ENCODE peak calls at places on chromosomes 3 and 15, in seven cellular contexts. Y, J, L, V, P, O and X are unnamed samples.

GRCh38 chr3:141421639-141422319 is 53.5 kb downstream of the ZBTB38 start:
- DNase-seq in Y (no peak), J (no peak), L (no peak), V (no peak), P (no peak), O (no peak), X (no peak)

GRCh38 chr3:46946856-46947544 is 29.5 kb downstream of the CCDC12 start:
- DNase-seq in Y (no peak), J (peak; percentile 58), L (no peak), V (no peak), P (peak; percentile 66), O (no peak), X (no peak)

GRCh38 chr15:55290361-55291057 is 896 bp upstream of the RAB27A start:
- DNase-seq in Y (peak; percentile 75), J (peak; percentile 70), L (peak; percentile 93), V (peak; percentile 82), P (peak; percentile 78), O (peak; percentile 83), X (peak; percentile 19)

GRCh38 chr3:124774305-124774673 is 44.0 kb downstream of the UMPS start:
- DNase-seq in Y (no peak), J (no peak), L (peak; percentile 93), V (peak; percentile 50), P (peak; percentile 78), O (no peak), X (no peak)

GRCh38 chr3:151483488-151483887 is 22.6 kb upstream of the IGSF10 start:
- DNase-seq in Y (no peak), J (no peak), L (no peak), V (no peak), P (no peak), O (no peak), X (no peak)

GRCh38 chr3:146262711-146263110 is 11.8 kb upstream of the PLSCR4 start:
- DNase-seq in Y (no peak), J (no peak), L (no peak), V (no peak), P (no peak), O (no peak), X (no peak)

GRCh38 chr15:42077680-42078079 is 16.7 kb downstream of the PLA2G4D start:
- DNase-seq in Y (no peak), J (no peak), L (no peak), V (no peak), P (no peak), O (no peak), X (no peak)

GRCh38 chr3:116425126-116425525 is 20.2 kb downstream of the LSAMP start:
- DNase-seq in Y (no peak), J (no peak), L (no peak), V (no peak), P (no peak), O (no peak), X (no peak)

GRCh38 chr3:165837058-165837525 is at the start of gene BCHE:
- DNase-seq in Y (peak; percentile 33), J (no peak), L (peak; percentile 40), V (peak; percentile 20), P (peak; percentile 84), O (no peak), X (peak; percentile 11)

GRCh38 chr3:64187065-64187959 is 38.0 kb downstream of the PRICKLE2 start:
- DNase-seq in Y (no peak), J (no peak), L (no peak), V (peak; percentile 75), P (peak; percentile 94), O (no peak), X (no peak)

GRCh38 chr15:69305204-69305931 is 6.7 kb downstream of the PAQR5 start:
- DNase-seq in Y (no peak), J (no peak), L (peak; percentile 20), V (no peak), P (peak; percentile 89), O (no peak), X (no peak)

GRCh38 chr3:192433704-192434103 is 293.6 kb downstream of the FGF12 start:
- DNase-seq in Y (no peak), J (no peak), L (no peak), V (no peak), P (peak; percentile 79), O (no peak), X (no peak)

GRCh38 chr3:188979669-188980311 is 192.0 kb upstream of the TPRG1 start:
- DNase-seq in Y (no peak), J (no peak), L (peak; percentile 9), V (no peak), P (no peak), O (no peak), X (peak; percentile 100)

GRCh38 chr3:186669378-186670084 is 3.7 kb downstream of the HRG start:
- DNase-seq in Y (no peak), J (no peak), L (no peak), V (no peak), P (no peak), O (no peak), X (no peak)

GRCh38 chr15:70437882-70438331 is 325.5 kb downstream of the UACA start:
- DNase-seq in Y (no peak), J (no peak), L (no peak), V (no peak), P (no peak), O (no peak), X (no peak)

GRCh38 chr3:127059032-127059560 is 76.2 kb downstream of the PLXNA1 start:
- DNase-seq in Y (no peak), J (no peak), L (no peak), V (no peak), P (no peak), O (no peak), X (no peak)

GRCh38 chr3:13141991-13142412 is 68.8 kb upstream of the IQSEC1 start:
- DNase-seq in Y (peak; percentile 70), J (no peak), L (peak; percentile 92), V (no peak), P (peak; percentile 23), O (no peak), X (no peak)

GRCh38 chr15:40314723-40315276 is 7.1 kb upstream of the PLCB2 start:
- DNase-seq in Y (no peak), J (no peak), L (no peak), V (no peak), P (no peak), O (no peak), X (no peak)

GRCh38 chr3:42476225-42477160 is 25.9 kb upstream of the VIPR1 start:
- DNase-seq in Y (no peak), J (no peak), L (no peak), V (no peak), P (no peak), O (no peak), X (no peak)

GRCh38 chr15:101056366-101057334 is 137.5 kb downstream of the LRRK1 start:
- DNase-seq in Y (no peak), J (no peak), L (no peak), V (no peak), P (no peak), O (peak; percentile 2), X (no peak)

GRCh38 chr3:112053229-112053628 is 18.7 kb downstream of the TMPRSS7 start:
- DNase-seq in Y (no peak), J (no peak), L (no peak), V (no peak), P (no peak), O (no peak), X (no peak)

GRCh38 chr15:71237456-71238188 is 122.4 kb downstream of the THSD4 start:
- DNase-seq in Y (no peak), J (no peak), L (no peak), V (peak; percentile 83), P (peak; percentile 66), O (no peak), X (peak; percentile 79)

GRCh38 chr3:142174559-142174958 is 25.2 kb upstream of the TFDP2 start:
- DNase-seq in Y (no peak), J (no peak), L (no peak), V (no peak), P (no peak), O (no peak), X (no peak)

GRCh38 chr3:197345381-197345780 is 47.0 kb upstream of the DLG1 start:
- DNase-seq in Y (no peak), J (no peak), L (no peak), V (no peak), P (no peak), O (no peak), X (no peak)